ENCODE peak calls at places on chromosome 4, in six cellular contexts. K, A, L, N, B and Q are unnamed samples.

GRCh38 chr4:20367446-20367845 is 115.7 kb downstream of the SLIT2 start:
- DNase-seq in K (no peak), A (no peak), L (no peak), N (no peak), B (no peak), Q (no peak)

GRCh38 chr4:170139764-170140163 is 50.0 kb upstream of the AADAT start:
- DNase-seq in K (no peak), A (no peak), L (no peak), N (no peak), B (no peak), Q (peak)

GRCh38 chr4:40227284-40227683 is 30.5 kb downstream of the RHOH start:
- DNase-seq in K (no peak), A (no peak), L (no peak), N (no peak), B (no peak), Q (no peak)

GRCh38 chr4:16909245-16909644 is 10.8 kb upstream of the LDB2 start:
- DNase-seq in K (no peak), A (no peak), L (no peak), N (no peak), B (no peak), Q (no peak)

GRCh38 chr4:136810626-136811025 is 721.7 kb downstream of the PCDH18 start:
- DNase-seq in K (no peak), A (no peak), L (no peak), N (no peak), B (no peak), Q (no peak)

GRCh38 chr4:70704333-70705145 is 16.2 kb downstream of the UTP3 start:
- DNase-seq in K (peak), A (no peak), L (peak), N (no peak), B (peak), Q (no peak)

GRCh38 chr4:121140712-121141111 is 23.4 kb downstream of the TNIP3 start:
- DNase-seq in K (no peak), A (no peak), L (no peak), N (no peak), B (no peak), Q (peak)

GRCh38 chr4:766152-766515 is 59.8 kb downstream of the CPLX1 start:
- DNase-seq in K (no peak), A (no peak), L (no peak), N (no peak), B (no peak), Q (no peak)

GRCh38 chr4:72076562-72076961 is 44.8 kb downstream of the NPFFR2 start:
- DNase-seq in K (no peak), A (no peak), L (no peak), N (no peak), B (no peak), Q (peak)

GRCh38 chr4:53653484-53654053 is 62.3 kb upstream of the LNX1 start:
- DNase-seq in K (peak), A (no peak), L (peak), N (no peak), B (no peak), Q (no peak)
- TF ChIP-seq CTCF in K (no peak), A (no peak), L (no peak), N (no peak), B (no peak), Q (no peak)

GRCh38 chr4:80184053-80184790 is 13.1 kb upstream of the PRDM8 start:
- DNase-seq in K (peak), A (no peak), L (peak), N (no peak), B (peak), Q (peak)

GRCh38 chr4:80184791-80185756 is 12.2 kb upstream of the PRDM8 start:
- DNase-seq in K (peak), A (no peak), L (no peak), N (no peak), B (no peak), Q (no peak)

GRCh38 chr4:80186666-80187065 is 10.6 kb upstream of the PRDM8 start:
- DNase-seq in K (no peak), A (no peak), L (no peak), N (no peak), B (no peak), Q (no peak)

GRCh38 chr4:80187677-80188076 is 9.6 kb upstream of the PRDM8 start:
- DNase-seq in K (no peak), A (no peak), L (no peak), N (no peak), B (no peak), Q (no peak)

DNA sequence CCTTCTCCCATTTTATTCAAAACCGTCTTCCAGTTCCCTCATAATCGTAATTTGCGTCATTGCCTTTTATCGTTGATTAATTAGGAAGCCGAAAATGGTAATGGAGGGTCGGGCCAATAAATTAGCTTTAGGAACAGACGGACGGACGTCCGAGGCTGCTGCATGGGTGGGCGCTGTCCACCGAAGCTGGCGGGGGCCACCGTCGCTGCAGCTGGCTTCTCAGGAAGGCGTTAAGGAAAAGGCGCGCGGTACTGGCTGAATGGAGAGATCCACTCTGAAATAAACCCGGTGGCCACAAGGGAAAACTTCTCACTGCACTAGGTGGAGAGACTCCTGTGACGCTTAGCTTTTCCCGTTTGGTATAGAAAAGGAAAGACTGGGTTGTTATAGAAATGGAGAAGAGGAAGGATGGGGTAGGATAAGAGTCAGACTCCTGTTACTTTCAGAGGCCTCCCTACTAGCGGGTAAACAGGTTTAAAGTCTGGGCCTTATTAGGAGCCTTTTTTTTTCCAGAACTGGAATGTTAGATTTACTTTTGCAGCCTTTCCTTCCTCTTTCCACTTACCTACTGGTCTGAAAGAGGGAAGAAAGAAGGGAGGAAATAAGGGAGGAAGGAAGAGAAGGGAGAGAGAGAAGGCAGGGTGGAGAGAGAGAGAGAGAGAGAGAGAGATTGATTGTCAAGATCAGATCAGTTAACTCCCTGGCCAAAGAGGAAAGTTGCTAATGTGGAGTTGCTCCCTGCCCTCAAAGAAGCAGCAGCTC is 11.3 kb upstream of the PRDM8 start:
- DNase-seq in K (no peak), A (no peak), L (no peak), N (no peak), B (no peak), Q (no peak)
- H3K4me3 ChIP-seq in K (no peak), A (peak), L (no peak), N (peak), B (no peak), Q (peak)

GRCh38 chr4:47705326-47705981 is 132.4 kb downstream of the CORIN start:
- DNase-seq in K (no peak), A (no peak), L (peak), N (no peak), B (no peak), Q (no peak)
- TF ChIP-seq CTCF in K (no peak), A (no peak), L (peak), N (no peak), B (no peak), Q (peak)

GRCh38 chr4:66014146-66014765 is 344.0 kb upstream of the EPHA5 start:
- DNase-seq in K (no peak), A (no peak), L (no peak), N (no peak), B (no peak), Q (no peak)
- H3K4me3 ChIP-seq in K (no peak), A (no peak), L (no peak), N (no peak), B (no peak), Q (no peak)

GRCh38 chr4:108018884-108019187 is 29.1 kb downstream of the HADH start:
- DNase-seq in K (no peak), A (no peak), L (no peak), N (no peak), B (no peak), Q (no peak)
- TF ChIP-seq CTCF in K (no peak), A (no peak), L (no peak), N (no peak), B (no peak), Q (no peak)

GRCh38 chr4:119692001-119692400 is 63.4 kb upstream of the PDE5A start:
- DNase-seq in K (no peak), A (peak), L (no peak), N (no peak), B (no peak), Q (peak)

GRCh38 chr4:119695216-119695615 is 66.6 kb upstream of the PDE5A start:
- DNase-seq in K (no peak), A (no peak), L (no peak), N (no peak), B (no peak), Q (no peak)

GRCh38 chr4:119696963-119697362 is 68.4 kb upstream of the PDE5A start:
- DNase-seq in K (no peak), A (no peak), L (no peak), N (no peak), B (no peak), Q (no peak)

GRCh38 chr4:119690871-119691270 is 62.3 kb upstream of the PDE5A start:
- DNase-seq in K (no peak), A (no peak), L (no peak), N (no peak), B (no peak), Q (no peak)

DNA sequence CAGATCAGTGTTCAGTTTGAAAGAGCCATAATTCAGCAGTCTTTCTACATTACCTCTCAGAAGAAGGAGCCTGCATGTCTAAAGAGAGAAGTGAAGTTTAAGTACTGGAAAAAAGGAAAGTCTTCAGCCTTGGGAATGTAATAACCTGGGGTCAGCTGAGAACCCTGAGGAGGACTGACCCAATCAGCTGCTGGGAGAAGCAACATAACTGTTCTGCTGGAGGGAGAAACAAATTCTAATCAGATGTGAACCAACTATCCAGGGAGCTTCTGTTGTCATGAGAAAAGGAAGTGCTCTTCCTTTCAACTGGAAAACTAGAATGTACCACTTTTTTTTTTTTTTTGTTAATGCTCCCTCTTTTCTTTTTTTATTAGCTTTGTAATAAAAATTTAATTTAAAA is 64.5 kb upstream of the PDE5A start:
- DNase-seq in K (no peak), A (no peak), L (no peak), N (no peak), B (no peak), Q (no peak)
- H3K4me3 ChIP-seq in K (no peak), A (no peak), L (no peak), N (no peak), B (no peak), Q (no peak)

DNA sequence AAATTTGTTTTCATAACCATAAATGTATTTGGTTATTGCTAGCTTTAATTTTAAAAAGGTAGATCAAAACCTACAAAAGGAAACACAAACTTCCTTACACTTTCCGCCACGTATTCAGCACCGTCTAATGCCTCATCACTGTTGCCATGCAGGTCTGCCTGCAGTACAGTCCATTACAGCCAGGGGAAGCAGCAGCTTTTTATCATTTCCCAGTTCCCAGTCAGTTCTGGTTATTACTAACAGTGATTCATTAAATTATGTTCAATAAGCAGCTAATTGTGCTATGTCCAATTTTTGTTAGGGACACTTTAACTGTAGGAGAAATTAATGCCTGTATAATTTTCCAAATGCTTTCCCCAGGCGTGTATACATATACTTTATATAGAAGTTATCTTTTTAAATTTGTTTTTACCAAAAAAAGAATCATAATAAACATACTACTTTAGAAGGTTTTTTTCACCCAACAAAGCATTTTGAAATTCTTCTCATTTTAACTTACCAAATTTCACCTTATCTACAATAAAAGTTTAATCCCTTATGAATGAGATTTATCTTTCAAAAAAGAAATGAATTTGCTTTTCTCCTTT is 93.3 kb downstream of the ANXA3 start:
- DNase-seq in K (peak), A (peak), L (peak), N (peak), B (peak), Q (peak)
- TF ChIP-seq CTCF in K (peak), A (peak), L (peak), N (peak), B (no peak), Q (peak)